ENCODE peak calls at places on chromosomes 2 and 18, in five cellular contexts. Y is right cardiac atrium, P is astrocyte, C is AG04450, U is pancreas. A is an unnamed sample.

GRCh38 chr2:181971032-181971431 is 14.6 kb upstream of the PPP1R1C start:
- DNase-seq in Y (no peak), P (no peak), C (no peak), U (no peak), A (no peak)

GRCh38 chr2:58501371-58501770 is 260.2 kb upstream of the FANCL start:
- DNase-seq in Y (no peak), P (no peak), C (no peak), U (no peak), A (no peak)

GRCh38 chr2:108607706-108608301 is 73.5 kb downstream of the LIMS1 start:
- DNase-seq in Y (peak), P (no peak), C (no peak), U (no peak), A (no peak)

GRCh38 chr2:1704606-1705556 is 39.4 kb downstream of the PXDN start:
- DNase-seq in Y (no peak), P (no peak), C (no peak), U (no peak), A (peak)

GRCh38 chr18:22387364-22387763 is 30.4 kb downstream of the CTAGE1 start:
- DNase-seq in Y (no peak), P (no peak), C (no peak), U (peak), A (no peak)

GRCh38 chr2:109497911-109498870 is 115.6 kb downstream of the SEPTIN10 start:
- DNase-seq in Y (peak), P (no peak), C (no peak), U (no peak), A (no peak)

GRCh38 chr2:152506843-152507242 is 171.9 kb downstream of the FMNL2 start:
- DNase-seq in Y (no peak), P (peak), C (no peak), U (no peak), A (peak)

GRCh38 chr2:45782436-45782835 is 131.0 kb downstream of the PRKCE start:
- DNase-seq in Y (no peak), P (no peak), C (no peak), U (no peak), A (no peak)

GRCh38 chr2:172039011-172039704 is 39.4 kb downstream of the METAP1D start:
- DNase-seq in Y (no peak), P (no peak), C (no peak), U (no peak), A (no peak)

GRCh38 chr2:147198651-147199171 is 646.1 kb upstream of the ACVR2A start:
- DNase-seq in Y (no peak), P (peak), C (no peak), U (no peak), A (no peak)

GRCh38 chr18:69998523-69998987 is 50.9 kb upstream of the CD226 start:
- DNase-seq in Y (no peak), P (no peak), C (no peak), U (no peak), A (no peak)

GRCh38 chr18:7273301-7273911 is 42.5 kb downstream of the LRRC30 start:
- DNase-seq in Y (peak), P (peak), C (no peak), U (peak), A (peak)

GRCh38 chr18:50373531-50373930 is 1.3 kb upstream of the SKA1 start:
- DNase-seq in Y (no peak), P (no peak), C (no peak), U (no peak), A (no peak)

GRCh38 chr2:126657636-126658315 is 1.8 kb downstream of the GYPC start:
- DNase-seq in Y (peak), P (peak), C (peak), U (peak), A (peak)

GRCh38 chr2:213316001-213316735 is 31.9 kb downstream of the SPAG16 start:
- DNase-seq in Y (no peak), P (peak), C (no peak), U (peak), A (peak)

GRCh38 chr2:30784682-30785081 is 22.6 kb downstream of the CAPN13 start:
- DNase-seq in Y (no peak), P (no peak), C (no peak), U (no peak), A (no peak)

GRCh38 chr2:110735366-110735765 is 3.0 kb downstream of the ACOXL start:
- DNase-seq in Y (no peak), P (no peak), C (no peak), U (no peak), A (no peak)

GRCh38 chr18:910247-910646 is 5.6 kb downstream of the ADCYAP1 start:
- DNase-seq in Y (no peak), P (no peak), C (no peak), U (no peak), A (no peak)

GRCh38 chr2:24412812-24413211 is 52.5 kb upstream of the ITSN2 start:
- DNase-seq in Y (no peak), P (no peak), C (no peak), U (no peak), A (no peak)

GRCh38 chr2:156221703-156222102 is 110.8 kb downstream of the NR4A2 start:
- DNase-seq in Y (no peak), P (no peak), C (no peak), U (no peak), A (no peak)

DNA sequence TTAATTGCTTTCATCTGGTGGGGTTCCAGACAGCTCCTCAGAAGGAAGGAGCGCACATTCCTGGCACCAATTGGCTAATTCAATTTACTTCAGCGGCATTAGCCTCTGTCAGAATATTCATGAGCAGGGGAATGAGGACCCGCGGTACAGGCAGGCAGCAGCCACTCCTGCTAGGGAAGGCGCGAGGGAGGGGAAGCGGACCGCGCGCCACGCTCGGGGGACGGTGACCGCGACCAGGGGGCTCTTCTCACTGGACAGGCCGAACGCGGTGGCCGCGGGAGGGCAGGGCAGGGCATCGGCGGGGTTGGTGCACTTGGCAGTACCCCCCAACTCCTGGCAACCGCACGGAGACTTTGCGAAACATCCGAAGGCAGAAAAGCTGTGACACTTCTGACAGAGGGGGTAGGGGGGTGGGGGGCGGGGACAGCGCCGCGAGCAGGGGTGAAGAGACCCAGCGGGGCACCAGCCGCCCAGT is at the start of gene CDH20:
- DNase-seq in Y (no peak), P (no peak), C (no peak), U (no peak), A (no peak)
- H3K27ac ChIP-seq in Y (no peak), P (no peak), C (no peak), U (no peak), A (no peak)

GRCh38 chr2:135238651-135239050 is 186.6 kb downstream of the RAB3GAP1 start:
- DNase-seq in Y (no peak), P (no peak), C (no peak), U (no peak), A (no peak)
- H3K27ac ChIP-seq in Y (no peak), P (no peak), C (no peak), U (no peak), A (no peak)

GRCh38 chr2:168992591-168993349 is 38.4 kb downstream of the ABCB11 start:
- DNase-seq in Y (no peak), P (peak), C (no peak), U (no peak), A (peak)
- H3K27ac ChIP-seq in Y (no peak), P (no peak), C (no peak), U (no peak), A (peak)

GRCh38 chr2:16623046-16623445 is 42.6 kb downstream of the CYRIA start:
- DNase-seq in Y (no peak), P (peak), C (peak), U (no peak), A (peak)

GRCh38 chr2:16623564-16624418 is 41.8 kb downstream of the CYRIA start:
- DNase-seq in Y (no peak), P (no peak), C (no peak), U (no peak), A (no peak)

GRCh38 chr2:16621348-16621747 is 44.3 kb downstream of the CYRIA start:
- DNase-seq in Y (no peak), P (peak), C (peak), U (no peak), A (no peak)

GRCh38 chr2:16620590-16620989 is 45.0 kb downstream of the CYRIA start:
- DNase-seq in Y (no peak), P (no peak), C (no peak), U (no peak), A (no peak)

DNA sequence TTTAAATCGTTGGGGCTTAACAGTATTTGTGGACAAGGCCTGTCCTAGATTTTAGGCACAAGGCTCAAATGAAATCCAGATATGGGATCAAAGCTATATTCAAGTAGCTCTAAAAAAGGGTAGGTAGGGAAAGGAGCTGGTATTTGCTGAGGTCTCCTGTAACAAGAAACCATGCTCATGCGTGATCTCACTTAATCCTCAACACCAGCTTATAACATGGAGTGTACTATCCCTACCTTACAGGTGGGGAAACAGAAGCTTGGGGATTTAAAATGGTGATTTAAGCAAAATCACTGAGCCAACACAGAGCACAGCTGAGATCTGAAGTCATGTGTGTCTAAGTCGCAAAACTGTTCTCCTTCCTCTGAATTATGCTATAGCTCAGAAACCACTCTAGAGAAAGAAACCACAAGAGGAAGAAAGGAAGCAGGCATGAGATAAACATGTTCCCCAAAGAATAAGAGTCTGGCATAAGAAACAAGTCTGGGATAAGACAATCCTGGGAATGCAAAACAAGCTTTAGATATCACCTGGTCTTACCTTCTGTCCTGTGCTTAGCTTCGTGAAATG is 43.1 kb downstream of the CYRIA start:
- DNase-seq in Y (no peak), P (peak), C (no peak), U (no peak), A (no peak)
- H3K27ac ChIP-seq in Y (no peak), P (peak), C (peak), U (no peak), A (peak)

DNA sequence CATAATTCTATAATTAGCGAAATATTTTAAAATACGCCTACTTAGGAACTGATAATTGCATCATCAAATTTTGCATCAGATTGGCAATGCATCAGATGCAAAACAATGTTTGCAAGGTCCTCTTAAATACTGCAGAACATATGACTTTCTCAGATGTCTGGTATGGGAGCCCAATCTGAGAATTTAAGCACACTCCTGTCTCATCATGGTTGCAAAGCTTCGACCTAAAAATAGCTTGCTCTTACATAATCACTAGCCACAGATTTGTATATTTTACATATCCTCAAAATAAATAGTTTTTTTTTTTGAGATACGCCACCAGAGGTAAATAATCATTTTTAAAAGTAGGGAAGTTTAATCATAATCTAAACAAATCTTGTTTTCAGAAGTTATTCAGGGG is 123.2 kb downstream of the CABYR start:
- DNase-seq in Y (no peak), P (peak), C (peak), U (no peak), A (no peak)
- H3K27ac ChIP-seq in Y (no peak), P (no peak), C (no peak), U (no peak), A (no peak)

GRCh38 chr18:54140641-54141040 is 83.8 kb downstream of the MBD2 start:
- DNase-seq in Y (no peak), P (peak), C (no peak), U (no peak), A (no peak)
- H3K27ac ChIP-seq in Y (no peak), P (peak), C (no peak), U (no peak), A (peak)

DNA sequence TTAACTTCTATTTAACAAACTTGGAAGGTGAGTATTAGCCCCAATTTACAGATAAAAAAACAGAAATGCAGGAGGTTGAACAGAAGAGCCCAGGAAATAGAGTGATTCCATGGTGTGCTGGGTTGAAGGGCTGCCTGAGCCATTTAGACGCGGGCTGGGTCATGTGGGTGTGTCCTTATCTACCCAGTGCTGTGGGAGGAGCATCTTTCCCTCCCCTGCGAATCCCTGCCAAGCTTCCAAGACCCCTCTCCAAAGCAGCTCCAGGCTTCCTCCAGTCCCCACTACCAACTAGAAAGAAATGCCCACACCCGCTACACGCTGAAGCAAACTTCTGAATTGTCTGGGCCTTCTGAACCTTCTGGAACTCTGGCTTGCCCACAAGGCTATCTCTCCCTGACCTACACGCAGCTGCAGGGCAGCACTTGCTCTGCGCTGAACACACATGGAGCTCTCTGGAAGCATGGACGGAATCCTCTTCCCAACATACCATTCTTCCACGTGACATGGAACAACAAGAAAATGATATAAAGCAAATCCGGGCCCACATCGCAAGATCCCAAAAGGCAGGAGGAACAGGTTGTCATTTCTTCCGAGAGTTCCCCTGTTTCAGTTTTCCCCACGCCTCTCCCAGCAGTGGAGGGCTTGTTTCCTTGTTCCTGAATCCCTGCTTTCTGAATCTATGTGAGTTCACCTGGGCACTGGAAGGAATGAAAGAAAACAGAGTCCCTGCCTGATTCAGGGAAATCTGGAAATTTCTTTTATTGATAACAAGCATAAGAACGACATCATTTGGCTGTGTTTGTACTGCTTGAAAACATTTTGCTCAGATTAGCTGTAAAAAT is 562.7 kb upstream of the ID2 start:
- DNase-seq in Y (no peak), P (no peak), C (no peak), U (no peak), A (no peak)
- H3K27ac ChIP-seq in Y (peak), P (peak), C (no peak), U (peak), A (no peak)

DNA sequence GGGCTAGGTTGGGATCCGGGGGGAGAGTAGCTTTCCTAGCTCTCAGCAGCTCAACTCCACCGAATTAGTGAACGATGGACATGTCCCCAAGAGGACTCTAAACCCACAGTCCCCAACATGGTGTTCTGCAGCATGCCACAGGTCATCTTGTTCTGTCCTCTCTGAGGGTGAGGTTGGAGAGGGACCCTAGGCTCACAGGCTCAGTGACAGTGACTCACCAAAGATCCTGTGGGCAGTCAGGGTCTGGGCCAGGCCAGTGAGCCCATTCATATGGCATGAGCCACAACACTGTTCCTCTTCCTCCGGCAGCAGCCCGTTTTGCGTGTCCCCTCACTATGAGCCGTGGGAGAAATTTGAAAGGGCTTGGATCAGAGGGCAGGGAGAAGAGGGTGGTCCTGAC is 2.8 kb upstream of the SLC20A1 start:
- DNase-seq in Y (no peak), P (no peak), C (no peak), U (no peak), A (no peak)
- H3K27ac ChIP-seq in Y (no peak), P (peak), C (no peak), U (no peak), A (no peak)

DNA sequence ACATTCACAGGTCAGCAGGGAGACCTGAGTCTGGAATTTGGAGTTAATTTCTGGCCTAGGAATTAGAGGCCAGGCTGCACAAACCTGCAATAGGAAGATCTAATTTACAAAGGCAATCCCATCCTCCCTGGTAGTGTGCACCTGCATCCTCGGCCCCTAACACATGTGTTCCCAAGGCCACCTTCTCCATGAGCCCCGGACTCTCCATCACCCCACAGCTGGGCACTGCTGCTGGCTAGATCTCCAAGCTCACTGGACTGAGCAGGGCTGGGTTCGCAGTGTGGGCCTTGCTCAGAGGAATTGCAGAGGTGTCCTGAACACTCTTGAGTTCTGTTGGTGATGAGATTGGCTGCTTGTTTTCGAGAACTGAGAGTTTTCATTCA is 162.6 kb upstream of the TWIST2 start:
- DNase-seq in Y (no peak), P (no peak), C (no peak), U (no peak), A (no peak)
- H3K27ac ChIP-seq in Y (no peak), P (peak), C (peak), U (no peak), A (peak)

A was measured in brain microvascular endothelial cell.